ENCODE peak calls at places on chromosomes 16 and 17, in five cellular contexts. A is A549, B is esophagus squamous epithelium, K is body of pancreas, X is lower leg skin. U is an unnamed sample.
A peak's percentile ranks its signal among the peaks of the same experiment; 100 is the strongest.

GRCh38 chr17:8494506-8495111 is 58.9 kb downstream of the NDEL1 start:
- DNase-seq in A (no peak), K (no peak), B (no peak), X (no peak), U (no peak)

GRCh38 chr17:74201250-74201649 is 2.2 kb upstream of the RPL38 start:
- DNase-seq in X (no peak), A (peak; percentile 42), K (no peak), B (no peak), U (no peak)

GRCh38 chr17:43906951-43907424 is 348 bp downstream of the MPP2 start:
- DNase-seq in B (no peak), A (no peak), X (no peak), K (no peak), U (peak; percentile 39)

GRCh38 chr17:46191332-46192210 is 1.7 kb downstream of the KANSL1 start:
- DNase-seq in A (peak; percentile 64), B (no peak), X (no peak), K (no peak), U (peak; percentile 76)

GRCh38 chr16:2019919-2020831 is 590 bp downstream of the NPW start:
- DNase-seq in A (no peak), X (no peak), B (no peak), K (no peak), U (no peak)

GRCh38 chr16:4081577-4082021 is 34.6 kb downstream of the ADCY9 start:
- DNase-seq in K (no peak), A (no peak), X (peak; percentile 80), B (no peak), U (no peak)

GRCh38 chr17:16027708-16028584 is 28.3 kb downstream of the TTC19 start:
- DNase-seq in B (no peak), X (no peak), A (peak; percentile 92), K (no peak), U (peak; percentile 74)

GRCh38 chr17:18004345-18004744 is 31.7 kb downstream of the DRC3 start:
- DNase-seq in B (no peak), A (no peak), K (no peak), X (no peak), U (no peak)

GRCh38 chr17:28372203-28372944 is 880 bp downstream of the SARM1 start:
- DNase-seq in B (no peak), A (no peak), X (no peak), K (no peak), U (no peak)

GRCh38 chr16:67396159-67396774 is 3.0 kb upstream of the TPPP3 start:
- DNase-seq in K (peak; percentile 87), X (peak; percentile 94), A (peak; percentile 84), B (no peak), U (peak; percentile 45)

GRCh38 chr16:73066321-73066926 is 18.5 kb upstream of the ZFHX3 start:
- DNase-seq in B (no peak), X (no peak), K (no peak), A (no peak), U (no peak)

GRCh38 chr16:89197633-89198416 is 2.5 kb downstream of the SLC22A31 start:
- DNase-seq in X (no peak), K (no peak), B (no peak), A (no peak), U (no peak)

GRCh38 chr17:1104222-1104621 is 75.6 kb downstream of the ABR start:
- DNase-seq in X (no peak), K (no peak), B (no peak), A (no peak), U (no peak)

GRCh38 chr17:10799407-10799806 is 4.5 kb downstream of the TMEM238L start:
- DNase-seq in B (no peak), A (no peak), X (no peak), K (no peak), U (no peak)

GRCh38 chr17:79617740-79618382 is 7.0 kb upstream of the RBFOX3 start:
- DNase-seq in A (no peak), X (peak; percentile 68), K (no peak), B (no peak), U (no peak)

GRCh38 chr17:47714773-47715396 is 18.2 kb upstream of the TBX21 start:
- DNase-seq in A (no peak), K (no peak), B (no peak), X (no peak), U (no peak)

GRCh38 chr17:29571883-29572681 is 3.6 kb downstream of the TP53I13 start:
- DNase-seq in X (peak; percentile 86), A (no peak), B (no peak), K (peak; percentile 19), U (peak; percentile 7)

GRCh38 chr16:54407596-54407995 is 121.0 kb upstream of the IRX3 start:
- DNase-seq in B (no peak), K (no peak), A (no peak), X (no peak), U (no peak)

GRCh38 chr17:19383681-19384470 is 3.1 kb downstream of the MFAP4 start:
- DNase-seq in X (peak; percentile 92), A (no peak), K (no peak), B (no peak), U (no peak)

GRCh38 chr16:16025214-16025968 is 76.0 kb downstream of the ABCC1 start:
- DNase-seq in B (no peak), X (no peak), A (peak; percentile 64), K (no peak), U (no peak)
- TF ChIP-seq POLR2A in B (no peak), X (no peak), A (no peak), K (no peak), U (no peak)

DNA sequence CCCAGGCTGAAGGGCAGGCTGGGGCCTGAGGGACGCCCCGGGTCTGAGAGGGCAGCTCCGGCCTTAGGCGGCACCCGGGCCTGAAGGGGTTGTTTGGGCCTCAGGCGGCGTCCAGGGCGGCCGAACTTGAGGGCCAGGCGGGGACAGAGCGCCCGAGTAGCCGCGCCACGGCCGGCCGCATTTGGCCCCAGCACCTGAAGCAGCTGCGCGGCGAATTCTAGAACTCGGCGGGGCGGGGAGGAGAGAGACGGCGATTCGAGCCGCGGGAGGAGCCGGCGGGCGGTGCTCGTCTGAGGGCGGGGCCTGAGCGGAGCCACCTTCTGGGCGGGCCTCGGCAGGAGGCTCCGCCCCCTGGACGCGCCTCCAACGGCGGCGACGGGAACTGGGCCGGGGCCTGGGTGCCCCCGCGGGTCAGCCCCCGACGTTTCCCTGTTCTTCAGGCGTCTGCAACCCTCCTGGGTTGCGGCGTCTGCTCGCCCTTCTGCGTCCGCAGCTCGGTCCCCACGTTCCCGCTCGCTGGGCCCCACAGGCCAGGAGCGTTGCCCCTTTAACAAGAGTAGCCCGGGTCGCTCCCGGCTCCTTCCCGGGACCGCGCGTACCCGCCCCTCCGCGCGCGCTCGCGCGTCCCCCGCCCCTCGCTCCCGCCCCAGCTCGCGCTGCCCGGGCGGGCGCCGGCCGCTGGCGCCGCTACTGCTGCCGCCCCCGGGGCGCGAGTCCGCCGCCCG is at the start of the genes INCA1 and KIF1C:
- DNase-seq in A (peak; percentile 91), X (peak; percentile 98), K (peak; percentile 95), B (peak; percentile 29), U (peak; percentile 86)
- TF ChIP-seq POLR2A in A (peak; percentile 82), X (no peak), K (peak; percentile 87), B (no peak), U (peak; percentile 16)

GRCh38 chr16:29899516-29900101 is at the start of gene SEZ6L2:
- DNase-seq in K (peak; percentile 87), A (peak; percentile 94), X (no peak), B (no peak), U (peak; percentile 66)
- TF ChIP-seq POLR2A in K (peak; percentile 72), A (peak; percentile 44), X (no peak), B (no peak), U (no peak)

GRCh38 chr17:75393523-75394331 is 11.8 kb downstream of the GRB2 start:
- DNase-seq in X (peak; percentile 99), K (peak; percentile 96), A (peak; percentile 98), B (peak; percentile 95), U (peak; percentile 97)
- TF ChIP-seq POLR2A in X (no peak), K (peak; percentile 70), A (peak; percentile 79), B (no peak), U (peak; percentile 34)

DNA sequence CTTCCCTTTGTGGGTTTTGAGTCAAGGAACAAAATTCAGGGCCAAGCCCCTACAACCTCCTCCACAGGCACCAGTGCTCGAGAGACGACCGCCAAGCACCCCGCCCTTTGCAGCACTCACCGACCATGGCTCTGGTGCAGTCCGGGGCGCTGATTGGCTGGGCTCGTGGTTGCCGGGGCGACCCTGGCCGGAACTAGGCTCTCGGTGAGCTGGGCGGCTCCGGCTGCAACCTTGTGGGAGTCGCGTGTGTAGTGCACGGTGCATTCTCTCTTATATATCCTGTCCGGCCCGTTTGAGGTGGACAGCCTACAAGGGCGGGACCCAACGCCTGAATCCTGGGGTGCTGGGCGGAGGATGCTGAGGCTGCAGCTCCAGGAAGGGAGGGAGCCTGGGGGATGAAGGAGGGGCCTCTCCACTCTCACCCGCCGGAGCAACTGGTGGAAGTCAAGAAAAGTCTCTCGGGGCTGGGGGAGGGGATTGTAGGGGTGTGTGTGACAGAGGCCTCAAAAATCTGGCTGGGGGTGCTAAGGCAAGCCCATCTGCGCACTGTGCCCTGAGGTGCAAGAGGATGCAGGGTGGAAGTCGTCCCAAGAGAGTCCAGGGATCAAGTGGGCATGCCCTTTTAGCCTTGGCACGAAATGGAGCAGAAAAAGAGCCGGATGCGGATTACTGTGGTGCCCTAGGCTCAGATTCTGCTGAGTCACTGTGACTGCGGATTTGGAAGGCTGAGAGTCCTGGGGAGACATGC is at the start of gene NQO1:
- DNase-seq in A (peak; percentile 100), B (peak; percentile 74), X (peak; percentile 98), K (peak; percentile 88), U (peak; percentile 99)
- TF ChIP-seq POLR2A in A (peak; percentile 99), B (no peak), X (no peak), K (peak; percentile 50), U (peak; percentile 63)

GRCh38 chr17:50362661-50363060 is 10.3 kb downstream of the MRPL27 start:
- DNase-seq in A (no peak), B (no peak), K (no peak), X (peak; percentile 48), U (no peak)
- TF ChIP-seq POLR2A in A (no peak), B (no peak), K (no peak), X (no peak), U (no peak)

DNA sequence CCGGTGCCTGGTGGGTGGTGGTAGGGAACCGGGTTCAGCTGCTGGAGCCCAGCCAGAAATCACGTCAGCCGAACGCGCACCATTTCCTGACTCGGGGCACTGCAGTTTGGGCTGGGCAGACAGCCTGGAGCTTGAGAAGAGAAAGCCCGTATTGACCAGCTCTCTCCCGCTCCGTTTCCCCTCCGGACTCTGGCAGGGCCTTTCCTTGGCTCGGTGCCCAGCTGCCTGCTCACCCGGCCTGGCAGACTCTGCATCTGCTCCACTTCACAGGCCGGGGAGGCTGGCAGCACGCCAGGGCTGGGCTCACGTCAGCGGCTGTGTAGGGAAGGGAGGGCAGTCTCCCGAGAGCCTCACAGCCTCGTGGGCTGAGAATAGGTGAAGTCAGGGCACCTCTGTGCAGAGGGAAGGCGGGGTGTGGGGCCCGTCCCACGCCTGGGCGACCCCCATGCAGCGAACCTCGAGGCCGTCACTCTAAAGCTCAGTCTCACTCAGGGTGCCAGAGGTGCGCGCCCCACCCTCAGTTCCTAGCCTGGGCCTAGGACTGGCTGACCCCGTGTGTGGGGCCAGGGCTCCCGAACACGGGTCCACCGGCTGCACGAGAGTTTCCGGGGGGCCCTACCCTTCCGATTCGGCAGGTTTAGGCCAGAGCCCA is 59.1 kb downstream of the OR1D5 start:
- DNase-seq in A (peak; percentile 98), B (peak; percentile 77), K (peak; percentile 100), X (peak; percentile 99), U (no peak)
- TF ChIP-seq POLR2A in A (no peak), B (no peak), K (peak; percentile 70), X (no peak), U (no peak)